ENCODE peak calls at places on chromosomes 13 and 19, in six cellular contexts. One of them, this sample, is unnamed.

GRCh38 chr19:47268028-47268427 is 6.7 kb upstream of the INAFM1 start:
- DNase-seq in breast epithelium: no peak
- DNase-seq in transverse colon: no peak
- DNase-seq in A549: no peak
- DNase-seq in IMR-90: no peak
- DNase-seq in uterus: no peak
- DNase-seq in this sample: no peak

GRCh38 chr19:43028866-43029265 is 2.6 kb upstream of the PSG11 start:
- DNase-seq in breast epithelium: no peak
- DNase-seq in transverse colon: no peak
- DNase-seq in A549: no peak
- DNase-seq in IMR-90: no peak
- DNase-seq in uterus: no peak
- DNase-seq in this sample: no peak

GRCh38 chr19:45402469-45403070 is 2.3 kb downstream of the PPP1R13L start:
- DNase-seq in breast epithelium: peak; percentile 72
- DNase-seq in transverse colon: peak; percentile 67
- DNase-seq in A549: peak; percentile 96
- DNase-seq in IMR-90: no peak
- DNase-seq in uterus: no peak
- DNase-seq in this sample: peak; percentile 49

GRCh38 chr19:35211545-35212230 is 16.9 kb downstream of the FAM187B start:
- DNase-seq in breast epithelium: peak; percentile 58
- DNase-seq in transverse colon: peak; percentile 70
- DNase-seq in A549: no peak
- DNase-seq in IMR-90: no peak
- DNase-seq in uterus: peak; percentile 23
- DNase-seq in this sample: peak; percentile 7

GRCh38 chr13:27533155-27533643 is 82.8 kb upstream of the MTIF3 start:
- DNase-seq in breast epithelium: peak; percentile 52
- DNase-seq in transverse colon: peak; percentile 87
- DNase-seq in A549: peak; percentile 41
- DNase-seq in IMR-90: peak; percentile 59
- DNase-seq in uterus: peak; percentile 62
- DNase-seq in this sample: peak; percentile 78

GRCh38 chr19:39969266-39969665 is 1.7 kb upstream of the PSMC4 start:
- DNase-seq in breast epithelium: no peak
- DNase-seq in transverse colon: no peak
- DNase-seq in A549: no peak
- DNase-seq in IMR-90: peak; percentile 35
- DNase-seq in uterus: no peak
- DNase-seq in this sample: no peak

GRCh38 chr13:80605007-80605406 is 264.1 kb upstream of the SPRY2 start:
- DNase-seq in breast epithelium: no peak
- DNase-seq in transverse colon: no peak
- DNase-seq in A549: no peak
- DNase-seq in IMR-90: no peak
- DNase-seq in uterus: no peak
- DNase-seq in this sample: no peak

GRCh38 chr13:36101157-36101556 is 30.0 kb downstream of the DCLK1 start:
- DNase-seq in breast epithelium: no peak
- DNase-seq in transverse colon: no peak
- DNase-seq in A549: no peak
- DNase-seq in IMR-90: no peak
- DNase-seq in uterus: no peak
- DNase-seq in this sample: no peak

GRCh38 chr13:86877449-86877848 is 793.7 kb upstream of the SLITRK5 start:
- DNase-seq in breast epithelium: no peak
- DNase-seq in transverse colon: no peak
- DNase-seq in A549: no peak
- DNase-seq in IMR-90: no peak
- DNase-seq in uterus: no peak
- DNase-seq in this sample: no peak

GRCh38 chr13:24022568-24022967 is 125.3 kb upstream of the C1QTNF9B start:
- DNase-seq in breast epithelium: no peak
- DNase-seq in transverse colon: no peak
- DNase-seq in A549: no peak
- DNase-seq in IMR-90: peak; percentile 50
- DNase-seq in uterus: no peak
- DNase-seq in this sample: no peak

GRCh38 chr13:34076943-34077703 is 259.2 kb downstream of the RFC3 start:
- DNase-seq in breast epithelium: no peak
- DNase-seq in transverse colon: no peak
- DNase-seq in A549: peak; percentile 3
- DNase-seq in IMR-90: peak; percentile 1
- DNase-seq in uterus: no peak
- DNase-seq in this sample: no peak

GRCh38 chr13:97000295-97000925 is 6.1 kb upstream of the OXGR1 start:
- DNase-seq in breast epithelium: no peak
- DNase-seq in transverse colon: no peak
- DNase-seq in A549: no peak
- DNase-seq in IMR-90: peak; percentile 19
- DNase-seq in uterus: no peak
- DNase-seq in this sample: no peak

GRCh38 chr19:29409121-29409862 is 116.5 kb upstream of the VSTM2B start:
- DNase-seq in breast epithelium: no peak
- DNase-seq in transverse colon: no peak
- DNase-seq in A549: no peak
- DNase-seq in IMR-90: no peak
- DNase-seq in uterus: no peak
- DNase-seq in this sample: no peak

GRCh38 chr13:49356224-49356623 is 87.6 kb downstream of the CAB39L start:
- DNase-seq in breast epithelium: no peak
- DNase-seq in transverse colon: no peak
- DNase-seq in A549: no peak
- DNase-seq in IMR-90: peak; percentile 96
- DNase-seq in uterus: no peak
- DNase-seq in this sample: no peak

GRCh38 chr19:7746903-7747884 is at the start of gene CD209:
- DNase-seq in breast epithelium: no peak
- DNase-seq in transverse colon: no peak
- DNase-seq in A549: no peak
- DNase-seq in IMR-90: no peak
- DNase-seq in uterus: no peak
- DNase-seq in this sample: no peak

GRCh38 chr13:47066261-47066660 is 169.4 kb upstream of the HTR2A start:
- DNase-seq in breast epithelium: no peak
- DNase-seq in transverse colon: no peak
- DNase-seq in A549: no peak
- DNase-seq in IMR-90: peak; percentile 9
- DNase-seq in uterus: no peak
- DNase-seq in this sample: no peak

GRCh38 chr13:65387743-65388347 is 1842.3 kb downstream of the PCDH9 start:
- DNase-seq in breast epithelium: no peak
- DNase-seq in transverse colon: no peak
- DNase-seq in A549: no peak
- DNase-seq in IMR-90: no peak
- DNase-seq in uterus: no peak
- DNase-seq in this sample: no peak

GRCh38 chr13:67273001-67273400 is 42.9 kb upstream of the PCDH9 start:
- DNase-seq in breast epithelium: no peak
- DNase-seq in transverse colon: no peak
- DNase-seq in A549: no peak
- DNase-seq in IMR-90: peak; percentile 20
- DNase-seq in uterus: no peak
- DNase-seq in this sample: no peak

GRCh38 chr13:60696602-60697001 is 299.6 kb downstream of the TDRD3 start:
- DNase-seq in breast epithelium: no peak
- DNase-seq in transverse colon: no peak
- DNase-seq in A549: no peak
- DNase-seq in IMR-90: no peak
- DNase-seq in uterus: no peak
- DNase-seq in this sample: no peak

GRCh38 chr19:57816652-57817051 is 1.9 kb upstream of the ZNF552 start:
- DNase-seq in breast epithelium: no peak
- DNase-seq in transverse colon: no peak
- DNase-seq in A549: no peak
- DNase-seq in IMR-90: no peak
- DNase-seq in uterus: no peak
- DNase-seq in this sample: no peak

GRCh38 chr19:57815247-57816075 is 748 bp upstream of the ZNF552 start:
- DNase-seq in breast epithelium: no peak
- DNase-seq in transverse colon: no peak
- DNase-seq in A549: no peak
- DNase-seq in IMR-90: no peak
- DNase-seq in uterus: no peak
- DNase-seq in this sample: no peak

GRCh38 chr19:57812201-57812600 is 2.5 kb downstream of the ZNF552 start:
- DNase-seq in breast epithelium: no peak
- DNase-seq in transverse colon: no peak
- DNase-seq in A549: no peak
- DNase-seq in IMR-90: no peak
- DNase-seq in uterus: no peak
- DNase-seq in this sample: no peak

GRCh38 chr19:57813919-57814504 is 701 bp downstream of the ZNF552 start:
- DNase-seq in breast epithelium: peak; percentile 39
- DNase-seq in transverse colon: peak; percentile 50
- DNase-seq in A549: no peak
- DNase-seq in IMR-90: no peak
- DNase-seq in uterus: no peak
- DNase-seq in this sample: peak; percentile 22

DNA sequence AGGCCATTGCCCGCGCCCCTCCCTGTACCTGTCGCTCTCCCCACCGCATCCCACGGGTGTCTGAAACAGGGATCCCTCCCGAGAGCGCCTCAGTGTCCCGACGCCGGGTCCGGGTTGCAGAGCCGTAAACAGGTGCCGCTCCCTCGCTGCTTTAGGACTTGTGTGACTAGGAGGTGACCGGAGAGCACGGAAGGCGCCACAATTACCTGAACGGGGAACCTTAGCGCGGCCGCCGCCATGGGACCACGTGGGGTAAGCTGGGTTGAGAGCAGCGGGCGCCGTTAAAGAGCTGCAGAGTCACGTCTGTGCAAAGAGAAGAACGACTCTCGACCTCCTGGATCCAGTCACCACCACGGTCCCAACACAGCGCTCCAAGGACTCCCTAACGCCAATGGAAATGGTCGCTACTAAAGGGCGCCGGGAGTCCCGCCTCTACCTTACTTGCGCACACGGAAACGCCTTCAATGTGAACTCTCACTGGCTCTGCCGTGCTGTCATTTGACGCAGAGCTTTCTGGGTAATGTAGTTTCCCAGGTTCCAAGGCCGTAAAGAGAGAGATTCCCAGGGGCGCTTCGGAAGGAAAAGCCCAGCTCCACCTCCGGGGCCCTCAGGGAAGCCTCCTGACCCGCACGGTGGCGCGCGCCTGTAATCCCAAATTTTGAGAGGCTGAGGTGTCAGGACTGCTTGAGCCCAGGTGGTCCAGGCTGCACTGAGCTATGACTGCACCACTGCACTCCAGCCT is at the start of gene ZNF552:
- DNase-seq in breast epithelium: peak; percentile 86
- DNase-seq in transverse colon: peak; percentile 90
- DNase-seq in A549: peak; percentile 94
- DNase-seq in IMR-90: peak; percentile 91
- DNase-seq in uterus: peak; percentile 80
- DNase-seq in this sample: peak; percentile 91
- TF ChIP-seq POLR2A in breast epithelium: no peak
- TF ChIP-seq POLR2A in transverse colon: peak; percentile 92
- TF ChIP-seq POLR2A in A549: peak; percentile 88
- TF ChIP-seq POLR2A in IMR-90: peak; percentile 85
- TF ChIP-seq POLR2A in uterus: peak; percentile 69
- TF ChIP-seq POLR2A in this sample: peak; percentile 96

GRCh38 chr19:4196009-4196408 is 13.5 kb downstream of the ANKRD24 start:
- DNase-seq in breast epithelium: no peak
- DNase-seq in transverse colon: no peak
- DNase-seq in A549: no peak
- DNase-seq in IMR-90: no peak
- DNase-seq in uterus: no peak
- DNase-seq in this sample: no peak

GRCh38 chr19:4198467-4199126 is 16.1 kb downstream of the ANKRD24 start:
- DNase-seq in breast epithelium: no peak
- DNase-seq in transverse colon: no peak
- DNase-seq in A549: no peak
- DNase-seq in IMR-90: no peak
- DNase-seq in uterus: no peak
- DNase-seq in this sample: no peak

GRCh38 chr19:4197228-4197624 is 14.7 kb downstream of the ANKRD24 start:
- DNase-seq in breast epithelium: no peak
- DNase-seq in transverse colon: no peak
- DNase-seq in A549: no peak
- DNase-seq in IMR-90: no peak
- DNase-seq in uterus: no peak
- DNase-seq in this sample: no peak

GRCh38 chr19:4196587-4197148 is 14.2 kb downstream of the ANKRD24 start:
- DNase-seq in breast epithelium: no peak
- DNase-seq in transverse colon: no peak
- DNase-seq in A549: no peak
- DNase-seq in IMR-90: no peak
- DNase-seq in uterus: no peak
- DNase-seq in this sample: no peak

GRCh38 chr19:4197625-4198466 is 15.4 kb downstream of the ANKRD24 start:
- DNase-seq in breast epithelium: no peak
- DNase-seq in transverse colon: no peak
- DNase-seq in A549: peak; percentile 39
- DNase-seq in IMR-90: no peak
- DNase-seq in uterus: no peak
- DNase-seq in this sample: no peak
- H3K4me3 ChIP-seq in breast epithelium: no peak overlapping the region
- H3K4me3 ChIP-seq in transverse colon: no peak overlapping the region
- H3K4me3 ChIP-seq in A549: peak overlapping the region; percentile 43
- H3K4me3 ChIP-seq in IMR-90: no peak overlapping the region
- H3K4me3 ChIP-seq in uterus: no peak overlapping the region
- H3K4me3 ChIP-seq in this sample: peak overlapping the region; percentile 12

GRCh38 chr19:18379803-18380747 is 5.9 kb upstream of the GDF15 start:
- DNase-seq in breast epithelium: peak; percentile 97
- DNase-seq in transverse colon: peak; percentile 89
- DNase-seq in A549: peak; percentile 84
- DNase-seq in IMR-90: peak; percentile 96
- DNase-seq in uterus: peak; percentile 97
- DNase-seq in this sample: peak; percentile 94
- TF ChIP-seq POLR2A in breast epithelium: no peak
- TF ChIP-seq POLR2A in transverse colon: no peak
- TF ChIP-seq POLR2A in A549: no peak
- TF ChIP-seq POLR2A in IMR-90: no peak
- TF ChIP-seq POLR2A in uterus: peak; percentile 7
- TF ChIP-seq POLR2A in this sample: peak; percentile 7

DNA sequence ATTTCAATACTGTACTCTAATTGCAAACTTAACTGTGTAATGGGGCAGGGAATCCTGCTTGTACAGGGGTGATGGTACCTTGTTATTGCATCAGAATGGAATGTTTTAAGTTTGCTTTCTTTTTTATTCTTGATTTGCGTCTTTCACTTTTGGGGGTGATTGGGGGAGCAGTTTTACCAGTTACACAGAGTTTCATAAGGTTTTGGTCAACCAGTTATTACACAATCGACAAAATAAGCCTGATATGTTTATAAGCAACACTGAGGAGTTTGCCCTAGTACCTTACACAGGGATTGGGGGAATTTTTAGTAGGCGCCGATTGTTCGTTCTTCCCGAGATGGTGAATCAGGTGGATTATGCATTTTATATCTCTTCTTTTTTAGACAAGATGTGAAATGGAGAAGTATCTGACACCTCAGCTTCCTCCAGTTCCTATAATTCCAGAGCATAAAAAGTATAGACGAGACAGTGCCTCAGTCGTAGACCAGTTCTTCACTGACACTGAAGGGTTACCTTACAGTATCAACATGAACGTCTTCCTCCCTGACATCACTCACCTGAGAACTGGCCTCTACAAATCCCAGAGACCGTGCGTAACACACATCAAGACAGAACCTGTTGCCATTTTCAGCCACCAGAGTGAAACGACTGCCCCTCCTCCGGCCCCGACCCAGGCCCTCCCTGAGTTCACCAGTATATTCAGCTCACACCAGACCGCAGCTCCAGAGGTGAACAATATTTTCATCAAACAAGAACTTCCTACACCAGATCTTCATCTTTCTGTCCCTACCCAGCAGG is 2.9 kb downstream of the KLF5 start:
- DNase-seq in breast epithelium: no peak
- DNase-seq in transverse colon: no peak
- DNase-seq in A549: no peak
- DNase-seq in IMR-90: no peak
- DNase-seq in uterus: no peak
- DNase-seq in this sample: peak; percentile 40
- H3K4me3 ChIP-seq in breast epithelium: no peak overlapping the region
- H3K4me3 ChIP-seq in transverse colon: peak overlapping the region; percentile 9
- H3K4me3 ChIP-seq in A549: peak overlapping the region; percentile 90
- H3K4me3 ChIP-seq in IMR-90: no peak overlapping the region
- H3K4me3 ChIP-seq in uterus: no peak overlapping the region
- H3K4me3 ChIP-seq in this sample: peak overlapping the region; percentile 77